ENCODE peak calls at places on chromosomes 6 and 20, in six cellular contexts. O, D, C, F, G and L are unnamed samples.

GRCh38 chr20:18853216-18853615 is 39.6 kb downstream of the SCP2D1 start:
- DNase-seq in O (no peak), D (no peak), C (no peak), F (no peak), G (no peak), L (no peak)

GRCh38 chr20:12028771-12029170 is 111.1 kb downstream of the BTBD3 start:
- DNase-seq in O (no peak), D (no peak), C (no peak), F (no peak), G (no peak), L (no peak)

GRCh38 chr6:20200761-20201160 is 11.5 kb downstream of the MBOAT1 start:
- DNase-seq in O (no peak), D (no peak), C (no peak), F (no peak), G (no peak), L (no peak)

GRCh38 chr6:11766589-11767450 is 11.8 kb downstream of the ADTRP start:
- DNase-seq in O (peak), D (peak), C (no peak), F (no peak), G (peak), L (peak)

GRCh38 chr6:47483516-47483852 is 5.9 kb downstream of the CD2AP start:
- DNase-seq in O (no peak), D (no peak), C (no peak), F (no peak), G (no peak), L (peak)

GRCh38 chr6:166041277-166041676 is 126.4 kb downstream of the TBXT start:
- DNase-seq in O (no peak), D (no peak), C (no peak), F (no peak), G (no peak), L (no peak)

GRCh38 chr6:158575550-158575949 is 15.7 kb downstream of the TMEM181 start:
- DNase-seq in O (peak), D (peak), C (no peak), F (no peak), G (no peak), L (no peak)

GRCh38 chr6:22099241-22099640 is 197.6 kb downstream of the PRL start:
- DNase-seq in O (no peak), D (no peak), C (no peak), F (no peak), G (no peak), L (no peak)

GRCh38 chr6:21348462-21349195 is 244.9 kb upstream of the SOX4 start:
- DNase-seq in O (peak), D (peak), C (no peak), F (peak), G (peak), L (peak)

GRCh38 chr20:56903421-56903820 is 274.3 kb downstream of the TFAP2C start:
- DNase-seq in O (no peak), D (no peak), C (no peak), F (no peak), G (no peak), L (no peak)

GRCh38 chr6:95365454-95365853 is 211.9 kb upstream of the MANEA start:
- DNase-seq in O (no peak), D (no peak), C (no peak), F (peak), G (no peak), L (no peak)

GRCh38 chr6:56259682-56260081 is 12.3 kb upstream of the COL21A1 start:
- DNase-seq in O (peak), D (peak), C (no peak), F (no peak), G (peak), L (peak)

GRCh38 chr20:35325385-35325784 is 33.2 kb upstream of the FAM83C start:
- DNase-seq in O (no peak), D (no peak), C (no peak), F (no peak), G (no peak), L (no peak)

GRCh38 chr6:68108243-68108835 is 526.7 kb upstream of the ADGRB3 start:
- DNase-seq in O (peak), D (peak), C (no peak), F (no peak), G (no peak), L (no peak)

GRCh38 chr20:56634735-56635422 is 5.8 kb downstream of the TFAP2C start:
- DNase-seq in O (no peak), D (no peak), C (no peak), F (peak), G (no peak), L (no peak)

GRCh38 chr6:43298565-43299337 is 691 bp downstream of the SLC22A7 start:
- DNase-seq in O (no peak), D (no peak), C (no peak), F (no peak), G (no peak), L (no peak)

GRCh38 chr6:47655719-47656595 is 42.4 kb upstream of the ADGRF4 start:
- DNase-seq in O (peak), D (peak), C (peak), F (peak), G (peak), L (peak)

GRCh38 chr6:161101517-161101916 is 109.9 kb downstream of the MAP3K4 start:
- DNase-seq in O (no peak), D (no peak), C (peak), F (peak), G (no peak), L (no peak)

GRCh38 chr6:49939993-49940498 is 23.9 kb downstream of the DEFB114 start:
- DNase-seq in O (no peak), D (no peak), C (no peak), F (no peak), G (no peak), L (no peak)

GRCh38 chr20:64052987-64053840 is 3.8 kb upstream of the SOX18 start:
- DNase-seq in O (no peak), D (no peak), C (no peak), F (no peak), G (no peak), L (no peak)

DNA sequence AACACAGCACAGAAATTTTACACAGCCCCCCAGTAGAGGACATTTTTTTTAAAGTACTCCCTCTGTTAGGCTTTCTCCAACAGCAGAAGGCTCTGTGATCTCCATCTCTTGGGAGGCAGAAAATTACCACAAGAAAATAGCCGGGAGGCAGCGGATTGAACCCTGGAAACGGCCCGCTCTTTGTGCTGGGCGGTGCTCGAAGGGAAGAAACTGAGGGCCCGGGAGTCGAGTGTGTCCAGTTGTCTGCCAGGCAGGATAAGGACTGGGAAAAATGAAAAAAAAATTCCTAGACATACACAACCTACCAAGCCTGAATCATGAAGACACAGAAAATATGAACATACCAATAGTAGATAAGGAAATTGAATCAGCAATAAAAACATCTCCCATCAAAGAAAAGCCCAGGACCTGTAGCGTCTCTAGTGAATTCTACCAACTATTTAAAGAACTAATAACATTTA is 31.5 kb downstream of the POM121L2 start:
- DNase-seq in O (no peak), D (no peak), C (no peak), F (peak), G (peak), L (no peak)
- H3K4me2 ChIP-seq in O (peak), D (peak), C (peak), F (peak), G (peak), L (peak)

DNA sequence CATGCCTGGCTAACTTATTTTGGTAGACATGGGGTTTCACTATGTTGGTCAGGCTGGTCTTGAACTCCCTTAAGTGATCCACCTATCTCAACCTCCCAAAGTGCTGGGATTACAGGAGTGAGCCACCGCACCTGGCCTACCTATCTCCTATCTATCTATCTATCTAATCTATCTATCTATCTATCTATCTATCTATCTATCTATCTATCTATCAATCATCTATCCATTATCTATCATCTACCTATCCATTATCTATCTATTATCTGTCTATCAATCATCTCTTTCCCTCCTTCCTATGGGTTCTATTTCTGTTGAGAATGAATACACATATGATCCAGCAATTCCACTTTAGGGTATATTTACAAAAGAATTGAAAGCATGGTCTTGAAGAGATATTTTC is 194.2 kb upstream of the ARG1 start:
- DNase-seq in O (no peak), D (no peak), C (no peak), F (no peak), G (no peak), L (no peak)
- H2AFZ ChIP-seq in O (no peak), D (no peak), C (no peak), F (no peak), G (no peak), L (no peak)

GRCh38 chr20:20721489-20721888 is 9.0 kb upstream of the RALGAPA2 start:
- DNase-seq in O (no peak), D (no peak), C (no peak), F (no peak), G (no peak), L (no peak)
- H3K4me2 ChIP-seq in O (no peak), D (no peak), C (no peak), F (no peak), G (no peak), L (no peak)

GRCh38 chr6:33347816-33348215 is 30.3 kb upstream of the ZBTB22 start:
- DNase-seq in O (no peak), D (no peak), C (no peak), F (no peak), G (no peak), L (no peak)
- H2AFZ ChIP-seq in O (no peak), D (no peak), C (no peak), F (no peak), G (no peak), L (no peak)

DNA sequence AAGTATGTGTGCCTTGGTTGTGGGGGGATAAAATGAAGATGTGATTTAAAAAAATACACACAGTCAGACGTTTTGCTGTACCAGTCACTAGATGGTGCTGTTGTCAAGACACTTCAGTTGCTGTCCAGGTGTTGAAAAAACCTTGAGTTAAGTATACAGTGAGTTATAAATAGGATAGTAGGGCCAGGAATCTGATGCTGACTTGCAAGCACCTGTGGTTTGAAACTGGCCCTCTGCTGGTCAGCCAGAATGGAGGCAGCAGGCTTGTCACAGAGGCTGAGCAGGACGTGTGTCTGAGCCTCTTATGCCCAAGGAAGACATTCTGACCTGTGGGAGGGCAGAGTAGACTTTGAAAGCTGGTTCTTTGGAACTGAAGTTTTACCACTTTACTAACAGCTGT is 27.8 kb downstream of the RNF8 start:
- DNase-seq in O (peak), D (peak), C (peak), F (peak), G (peak), L (peak)
- H3K4me2 ChIP-seq in O (no peak), D (no peak), C (no peak), F (no peak), G (no peak), L (no peak)

DNA sequence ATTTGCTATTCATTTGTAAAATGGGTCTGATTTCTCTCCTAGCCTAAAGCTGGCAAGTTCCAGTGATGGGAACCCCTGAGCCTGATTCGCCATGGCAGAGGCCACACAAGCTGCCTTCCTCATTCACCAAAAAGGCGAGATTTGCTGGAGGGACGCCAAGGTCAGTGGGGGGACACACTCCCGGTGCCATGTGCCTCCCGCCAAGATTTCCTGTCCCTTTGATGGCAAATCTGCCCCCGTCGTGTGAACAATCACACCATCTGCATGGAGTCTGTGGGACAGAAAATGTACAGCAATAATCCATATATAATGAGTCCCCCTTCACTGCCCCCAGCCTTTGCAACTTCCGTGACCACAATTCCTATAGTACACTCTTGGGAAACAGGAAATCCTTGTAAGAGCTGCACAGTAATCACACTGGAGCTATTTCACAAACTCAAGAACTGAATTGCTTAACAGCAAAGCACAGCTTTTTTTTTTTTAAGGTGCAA is 15.7 kb upstream of the IGF2R start:
- DNase-seq in O (peak), D (no peak), C (no peak), F (no peak), G (no peak), L (peak)
- H2AFZ ChIP-seq in O (no peak), D (no peak), C (peak), F (no peak), G (no peak), L (no peak)

DNA sequence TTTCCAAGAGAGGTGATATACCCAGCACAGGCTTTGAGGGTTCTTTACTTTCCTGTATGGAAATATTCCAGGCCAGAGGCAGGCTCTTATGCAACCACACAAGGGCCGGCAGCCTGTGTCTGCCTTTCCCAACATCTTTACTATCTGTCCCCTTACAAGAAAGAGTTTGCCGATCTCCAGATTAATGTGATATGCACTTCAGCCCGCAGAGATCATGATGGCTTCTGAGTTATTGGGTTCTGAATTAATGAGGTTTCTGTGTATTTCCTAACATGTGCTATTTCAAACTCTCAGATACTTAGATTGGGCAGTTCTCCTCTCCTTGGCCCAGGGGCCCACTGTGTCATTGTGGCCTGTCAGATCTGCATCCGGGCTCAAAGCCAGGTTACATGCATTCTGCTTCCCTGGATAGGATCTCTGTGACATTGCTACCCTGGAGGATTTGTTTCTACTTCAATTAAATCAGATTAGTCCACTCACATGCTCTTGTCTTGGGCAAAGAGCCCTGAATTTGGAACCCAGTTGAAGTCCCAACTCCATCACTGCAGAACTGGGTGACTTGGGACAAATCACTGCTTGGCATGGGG is 56.5 kb downstream of the TGM2 start:
- DNase-seq in O (peak), D (peak), C (no peak), F (no peak), G (no peak), L (peak)
- H3K4me2 ChIP-seq in O (no peak), D (no peak), C (no peak), F (no peak), G (peak), L (no peak)

DNA sequence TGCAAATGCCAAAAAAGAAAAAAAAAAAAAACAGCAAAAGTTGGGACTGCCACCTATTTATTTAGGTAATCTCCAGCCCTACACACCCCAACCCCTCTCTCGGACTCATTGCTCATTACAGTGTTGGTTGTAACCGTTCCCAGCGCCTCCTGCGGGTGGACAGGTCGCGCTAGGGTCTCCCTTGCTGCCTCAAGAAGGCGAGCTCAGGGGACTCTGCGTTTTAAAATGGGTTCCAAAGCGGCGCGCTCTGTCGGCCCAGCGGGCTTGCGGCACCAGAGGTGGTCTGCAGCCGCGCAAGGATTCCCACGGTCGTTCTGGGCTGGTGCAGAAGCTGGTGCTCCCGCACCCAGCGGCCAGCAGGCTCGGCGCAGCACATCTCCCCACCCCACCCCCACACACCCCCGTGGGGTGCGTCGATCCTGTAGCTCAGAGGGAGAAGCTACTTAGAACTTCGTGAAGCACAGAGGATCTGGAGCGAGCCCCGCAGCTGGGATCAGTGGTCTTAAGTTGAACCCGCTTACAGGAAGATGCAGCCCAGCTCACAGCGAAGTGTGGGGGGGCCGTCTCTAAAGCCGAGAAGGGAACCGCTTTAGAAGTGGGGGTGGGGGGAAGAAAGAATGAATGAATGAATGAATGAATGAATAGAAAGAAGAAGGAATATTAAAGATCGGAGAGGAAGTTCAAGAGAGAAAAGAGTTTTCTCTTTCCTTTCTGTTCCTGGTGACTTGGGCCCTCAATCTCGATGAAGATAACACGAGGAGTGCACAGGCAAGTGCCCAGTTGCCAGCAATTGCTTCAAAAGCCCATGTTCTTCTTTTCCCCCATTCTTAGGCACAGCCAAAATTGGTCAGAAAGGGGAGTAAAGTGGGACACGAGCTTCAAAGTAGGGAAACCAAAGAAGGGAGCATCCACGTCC is 766 bp downstream of the TFAP2A start:
- DNase-seq in O (no peak), D (no peak), C (no peak), F (peak), G (peak), L (peak)
- H2AFZ ChIP-seq in O (no peak), D (peak), C (peak), F (no peak), G (peak), L (peak)

DNA sequence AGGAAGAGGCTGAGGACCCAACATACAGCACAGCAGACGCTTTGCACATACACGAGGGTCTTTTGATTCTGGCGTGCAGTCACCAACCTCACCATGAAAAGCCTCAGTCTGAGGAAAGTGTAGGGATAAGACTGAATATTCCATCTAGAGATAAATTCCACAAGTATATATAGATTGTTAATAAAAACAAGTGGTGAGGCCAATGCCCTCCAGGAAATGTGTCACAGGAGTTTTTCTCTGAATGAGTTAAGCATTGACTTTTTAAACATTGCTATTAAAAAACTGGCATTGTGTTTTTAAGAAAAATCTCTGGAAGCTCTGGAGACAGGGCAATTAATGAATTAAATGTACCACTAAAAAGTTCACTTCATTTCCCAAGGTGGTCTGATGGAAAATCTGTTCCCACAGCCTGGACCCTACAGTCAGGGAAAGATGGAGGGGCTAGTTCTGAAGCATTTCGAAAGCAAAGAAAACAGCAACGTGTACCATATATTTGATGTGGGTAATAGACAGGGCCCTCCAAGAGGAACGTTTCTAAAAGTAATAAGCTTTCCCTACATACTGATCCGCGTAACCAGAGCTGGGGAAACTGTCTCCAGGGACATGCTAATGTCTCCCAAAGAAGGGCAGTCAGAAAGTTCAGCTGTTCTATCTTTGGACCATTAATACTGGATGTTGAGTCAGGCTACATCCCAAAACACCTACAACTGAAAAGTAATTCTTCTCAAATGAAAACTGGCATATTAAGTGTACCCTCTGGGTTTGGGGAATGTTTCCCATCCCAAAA is 301.1 kb downstream of the FOXC1 start:
- DNase-seq in O (no peak), D (no peak), C (no peak), F (no peak), G (no peak), L (peak)
- H3K4me2 ChIP-seq in O (no peak), D (peak), C (no peak), F (no peak), G (no peak), L (no peak)

GRCh38 chr20:61953789-61954125 is 111.9 kb downstream of the TAF4 start:
- DNase-seq in O (no peak), D (no peak), C (no peak), F (no peak), G (no peak), L (no peak)
- H2AFZ ChIP-seq in O (no peak), D (no peak), C (no peak), F (no peak), G (no peak), L (no peak)